ENCODE peak calls at places on chromosomes 3 and 15, in ten cellular contexts. V, P, A, T, E, F, Y, I, H and N are unnamed samples.

GRCh38 chr3:158909870-158910269 is 108.0 kb downstream of the MFSD1 start:
- DNase-seq in V (peak), P (peak), A (no peak), T (peak), E (peak), F (no peak), Y (peak), I (no peak), H (no peak), N (no peak)

GRCh38 chr3:101104334-101104733 is 111.1 kb upstream of the ABI3BP start:
- DNase-seq in V (no peak), P (no peak), A (no peak), T (no peak), E (no peak), F (no peak), Y (no peak), I (no peak), H (no peak), N (no peak)

GRCh38 chr15:63473749-63473998 is 30.7 kb upstream of the USP3 start:
- DNase-seq in V (no peak), P (no peak), A (no peak), T (no peak), E (no peak), F (no peak), Y (no peak), I (no peak), H (no peak), N (no peak)

GRCh38 chr15:30962079-30962478 is 29.3 kb downstream of the MTMR10 start:
- DNase-seq in V (no peak), P (peak), A (peak), T (no peak), E (no peak), F (no peak), Y (no peak), I (no peak), H (no peak), N (no peak)

GRCh38 chr15:29978411-29979382 is 104.1 kb upstream of the GOLGA8J start:
- DNase-seq in V (no peak), P (no peak), A (peak), T (no peak), E (peak), F (no peak), Y (no peak), I (no peak), H (no peak), N (no peak)

GRCh38 chr3:105616374-105616915 is 249.7 kb downstream of the ALCAM start:
- DNase-seq in V (no peak), P (no peak), A (no peak), T (no peak), E (no peak), F (no peak), Y (no peak), I (no peak), H (no peak), N (no peak)

GRCh38 chr15:48972750-48973503 is 9.2 kb upstream of the SHC4 start:
- DNase-seq in V (no peak), P (no peak), A (no peak), T (no peak), E (no peak), F (no peak), Y (no peak), I (no peak), H (no peak), N (no peak)

GRCh38 chr15:57570994-57571393 is 20.7 kb upstream of the MYZAP start:
- DNase-seq in V (peak), P (peak), A (peak), T (peak), E (peak), F (no peak), Y (peak), I (peak), H (no peak), N (no peak)

GRCh38 chr3:53842436-53843194 is 3.6 kb downstream of the CHDH start:
- DNase-seq in V (peak), P (peak), A (no peak), T (peak), E (peak), F (no peak), Y (peak), I (peak), H (no peak), N (no peak)

GRCh38 chr3:181725033-181725775 is 13.5 kb downstream of the SOX2 start:
- DNase-seq in V (no peak), P (no peak), A (no peak), T (no peak), E (no peak), F (no peak), Y (no peak), I (no peak), H (no peak), N (no peak)

GRCh38 chr3:45644467-45645201 is 44.6 kb upstream of the SACM1L start:
- DNase-seq in V (peak), P (peak), A (peak), T (peak), E (peak), F (no peak), Y (peak), I (peak), H (no peak), N (no peak)

GRCh38 chr3:68017069-68017468 is 362.7 kb upstream of the SUCLG2 start:
- DNase-seq in V (no peak), P (peak), A (no peak), T (no peak), E (no peak), F (no peak), Y (no peak), I (peak), H (no peak), N (no peak)

GRCh38 chr3:97705739-97706138 is 58.8 kb upstream of the ARL6 start:
- DNase-seq in V (no peak), P (no peak), A (no peak), T (no peak), E (no peak), F (no peak), Y (no peak), I (no peak), H (no peak), N (no peak)

GRCh38 chr3:70065666-70066253 is 66.2 kb downstream of the SAMMSON start:
- DNase-seq in V (no peak), P (peak), A (no peak), T (no peak), E (no peak), F (no peak), Y (no peak), I (peak), H (no peak), N (no peak)

GRCh38 chr15:76140069-76140454 is 80.3 kb downstream of the TMEM266 start:
- DNase-seq in V (no peak), P (no peak), A (no peak), T (no peak), E (no peak), F (peak), Y (no peak), I (no peak), H (no peak), N (no peak)

GRCh38 chr3:43582876-43583275 is 38.9 kb downstream of the ANO10 start:
- DNase-seq in V (peak), P (no peak), A (no peak), T (no peak), E (peak), F (no peak), Y (no peak), I (no peak), H (no peak), N (no peak)

GRCh38 chr15:28952666-28953491 is 67.1 kb downstream of the APBA2 start:
- DNase-seq in V (no peak), P (no peak), A (no peak), T (no peak), E (no peak), F (no peak), Y (no peak), I (no peak), H (no peak), N (no peak)

GRCh38 chr3:61451841-61452240 is 109.5 kb upstream of the PTPRG start:
- DNase-seq in V (no peak), P (peak), A (no peak), T (peak), E (peak), F (no peak), Y (peak), I (no peak), H (no peak), N (no peak)

GRCh38 chr15:41967506-41968206 is 4.7 kb downstream of the EHD4 start:
- DNase-seq in V (peak), P (peak), A (no peak), T (peak), E (peak), F (no peak), Y (peak), I (no peak), H (no peak), N (no peak)

GRCh38 chr15:58247803-58248503 is 109.8 kb downstream of the AQP9 start:
- DNase-seq in V (no peak), P (no peak), A (peak), T (no peak), E (no peak), F (no peak), Y (no peak), I (no peak), H (no peak), N (no peak)

GRCh38 chr3:194114123-194114522 is 21.8 kb upstream of the HES1 start:
- DNase-seq in V (no peak), P (no peak), A (no peak), T (no peak), E (no peak), F (no peak), Y (no peak), I (no peak), H (no peak), N (no peak)

GRCh38 chr3:168272343-168272984 is 176.7 kb upstream of the GOLIM4 start:
- DNase-seq in V (peak), P (no peak), A (no peak), T (peak), E (no peak), F (no peak), Y (peak), I (no peak), H (no peak), N (no peak)

GRCh38 chr15:41988896-41989572 is 16.7 kb upstream of the EHD4 start:
- DNase-seq in V (no peak), P (no peak), A (no peak), T (no peak), E (no peak), F (no peak), Y (no peak), I (no peak), H (no peak), N (no peak)

GRCh38 chr3:143507735-143508580 is 340.3 kb downstream of the SLC9A9 start:
- DNase-seq in V (peak), P (peak), A (peak), T (peak), E (peak), F (no peak), Y (peak), I (peak), H (no peak), N (no peak)

GRCh38 chr15:49134683-49135341 is 20.6 kb downstream of the COPS2 start:
- DNase-seq in V (peak), P (no peak), A (no peak), T (no peak), E (no peak), F (no peak), Y (peak), I (no peak), H (no peak), N (no peak)

GRCh38 chr3:102207173-102207572 is 227.6 kb upstream of the ZPLD1 start:
- DNase-seq in V (peak), P (no peak), A (peak), T (no peak), E (peak), F (no peak), Y (no peak), I (no peak), H (no peak), N (no peak)

GRCh38 chr3:56758539-56758981 is 43.2 kb downstream of the ARHGEF3 start:
- DNase-seq in V (peak), P (peak), A (peak), T (peak), E (peak), F (no peak), Y (peak), I (peak), H (peak), N (no peak)

GRCh38 chr3:161314836-161315391 is 56.4 kb downstream of the SPTSSB start:
- DNase-seq in V (peak), P (peak), A (no peak), T (no peak), E (peak), F (no peak), Y (no peak), I (no peak), H (no peak), N (no peak)